ENCODE peak calls at places on chromosomes 6 and 20, in four cellular contexts. L, J, D and N are unnamed samples.

GRCh38 chr6:24931752-24932691 is 3.7 kb downstream of the RIPOR2 start:
- DNase-seq in L (no peak), J (no peak), D (peak), N (no peak)

GRCh38 chr6:158027590-158028285 is 46.1 kb downstream of the SYNJ2 start:
- DNase-seq in L (peak), J (no peak), D (no peak), N (no peak)

GRCh38 chr6:119587537-119587936 is 238.0 kb upstream of the MAN1A1 start:
- DNase-seq in L (no peak), J (peak), D (peak), N (peak)

GRCh38 chr20:42484335-42484734 is 705.4 kb downstream of the PTPRT start:
- DNase-seq in L (no peak), J (no peak), D (peak), N (peak)

GRCh38 chr20:57241592-57241991 is 24.8 kb downstream of the BMP7 start:
- DNase-seq in L (no peak), J (no peak), D (no peak), N (no peak)

GRCh38 chr20:38724603-38725457 is 544 bp downstream of the SLC32A1 start:
- DNase-seq in L (no peak), J (no peak), D (no peak), N (no peak)

GRCh38 chr6:33317418-33317667 is 201 bp downstream of the ZBTB22 start:
- DNase-seq in L (no peak), J (no peak), D (no peak), N (no peak)

GRCh38 chr6:119128252-119128912 is 49.9 kb upstream of the FAM184A start:
- DNase-seq in L (no peak), J (no peak), D (no peak), N (peak)

GRCh38 chr6:145875496-145876244 is 61.1 kb upstream of the FBXO30 start:
- DNase-seq in L (no peak), J (no peak), D (no peak), N (peak)

GRCh38 chr6:107620736-107621135 is 130.8 kb downstream of the SOBP start:
- DNase-seq in L (no peak), J (no peak), D (peak), N (peak)

GRCh38 chr20:61185841-61186601 is 66.0 kb upstream of the CDH4 start:
- DNase-seq in L (peak), J (no peak), D (peak), N (peak)

GRCh38 chr6:36368921-36369880 is 18.3 kb downstream of the ETV7 start:
- DNase-seq in L (no peak), J (no peak), D (peak), N (peak)

GRCh38 chr20:1391640-1392442 is 1.0 kb downstream of the FKBP1A start:
- DNase-seq in L (no peak), J (no peak), D (peak), N (no peak)

GRCh38 chr6:47130086-47130485 is 88.0 kb upstream of the ADGRF1 start:
- DNase-seq in L (no peak), J (no peak), D (no peak), N (no peak)

GRCh38 chr20:40617594-40617993 is 71.4 kb downstream of the MAFB start:
- DNase-seq in L (no peak), J (no peak), D (no peak), N (no peak)

GRCh38 chr6:142879076-142879475 is 65.9 kb downstream of the HIVEP2 start:
- DNase-seq in L (no peak), J (no peak), D (no peak), N (no peak)

GRCh38 chr20:62839261-62839660 is 22.4 kb downstream of the TCFL5 start:
- DNase-seq in L (no peak), J (no peak), D (no peak), N (no peak)

GRCh38 chr6:105209950-105210706 is 30.3 kb upstream of the POPDC3 start:
- DNase-seq in L (peak), J (peak), D (peak), N (peak)

GRCh38 chr6:70601014-70601413 is 34.3 kb downstream of the SDHAF4 start:
- DNase-seq in L (no peak), J (no peak), D (no peak), N (no peak)

GRCh38 chr6:105482227-105482839 is 79.5 kb upstream of the PREP start:
- DNase-seq in L (no peak), J (no peak), D (peak), N (peak)

GRCh38 chr6:21538186-21538798 is 55.3 kb upstream of the SOX4 start:
- DNase-seq in L (no peak), J (no peak), D (peak), N (peak)

GRCh38 chr20:20334489-20334888 is 33.4 kb upstream of the INSM1 start:
- DNase-seq in L (no peak), J (no peak), D (no peak), N (no peak)

GRCh38 chr6:163667372-163668060 is 253.0 kb downstream of the QKI start:
- DNase-seq in L (no peak), J (no peak), D (peak), N (no peak)

GRCh38 chr20:58081842-58082241 is 146.6 kb downstream of the ANKRD60 start:
- DNase-seq in L (no peak), J (no peak), D (peak), N (peak)

GRCh38 chr6:74931567-74931966 is 274.3 kb downstream of the COL12A1 start:
- DNase-seq in L (no peak), J (no peak), D (peak), N (peak)

GRCh38 chr6:13573669-13574110 is 711 bp upstream of the SIRT5 start:
- DNase-seq in L (peak), J (peak), D (peak), N (peak)

DNA sequence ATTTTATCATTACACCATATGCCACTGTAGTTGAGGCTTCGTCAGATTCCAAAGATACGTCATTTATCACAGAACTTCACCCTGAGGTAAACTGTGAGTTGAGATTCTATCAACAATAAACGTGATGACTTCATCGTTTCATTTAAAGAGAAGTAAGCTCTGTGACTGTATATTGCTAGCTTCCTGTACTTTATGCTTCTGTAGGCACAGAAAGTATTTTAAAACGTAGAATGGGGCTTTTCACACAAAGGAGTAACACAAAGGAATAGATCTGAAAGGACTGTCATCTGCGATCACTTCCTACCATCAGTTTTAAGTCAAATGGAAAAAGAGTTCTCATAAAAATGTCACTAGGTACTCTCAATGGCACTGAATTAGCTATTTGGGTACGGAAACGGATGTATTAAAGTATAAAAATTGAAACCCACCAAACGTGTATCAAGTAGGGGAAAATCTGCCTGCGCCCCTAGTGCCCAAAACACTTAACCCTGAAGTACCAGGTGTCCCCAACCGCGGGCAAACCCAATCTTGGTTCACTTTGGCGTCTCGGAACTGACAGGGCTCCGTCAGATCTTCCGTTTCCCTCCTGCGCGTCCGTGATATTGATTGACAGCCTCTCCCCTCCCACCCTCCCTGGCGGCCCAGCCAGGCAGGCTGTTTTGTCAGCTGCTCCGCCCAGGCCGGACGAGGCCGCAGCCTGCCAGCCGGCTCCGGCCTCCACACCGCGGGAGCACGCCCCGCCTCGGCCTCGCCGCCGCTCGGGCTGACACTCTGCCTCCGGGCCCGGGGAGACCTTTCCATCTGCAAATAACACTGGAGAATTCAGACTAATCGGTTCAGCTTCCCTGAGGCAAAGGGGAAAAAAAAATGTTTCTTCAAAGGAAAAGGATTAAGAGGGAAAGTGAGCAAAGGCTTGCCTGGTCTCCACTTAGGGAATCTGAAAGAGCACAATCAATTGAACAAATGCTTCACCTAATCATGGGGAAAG is 234.7 kb upstream of the MCHR2 start:
- DNase-seq in L (peak), J (peak), D (peak), N (peak)
- TF ChIP-seq CTCF in L (no peak), J (no peak), D (peak), N (peak)

DNA sequence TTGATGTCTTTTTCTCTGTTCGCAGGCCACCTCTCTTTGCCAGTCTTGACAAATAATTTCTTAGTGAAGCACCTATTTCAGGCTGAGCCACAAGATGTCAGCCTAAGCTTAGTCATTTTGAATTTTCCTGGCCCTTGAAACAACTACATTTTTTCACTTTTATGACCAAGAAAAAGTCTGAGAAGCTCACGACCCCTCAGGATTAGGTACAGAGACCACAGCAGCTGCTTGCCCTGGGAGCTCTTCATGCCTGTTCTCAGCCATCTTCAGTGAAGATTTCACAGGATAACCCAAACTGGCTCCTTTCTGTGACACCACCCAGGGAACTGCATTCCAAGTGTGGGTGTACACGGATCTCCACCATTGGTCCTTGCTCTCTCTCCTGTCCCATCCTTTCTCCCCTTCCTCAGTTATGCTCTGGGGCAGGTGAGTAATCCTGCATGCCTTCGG is 38.4 kb upstream of the SPTLC3 start:
- DNase-seq in L (peak), J (no peak), D (peak), N (peak)
- TF ChIP-seq CTCF in L (peak), J (peak), D (peak), N (peak)

GRCh38 chr6:26187981-26188635 is 100.9 kb downstream of the HFE start:
- DNase-seq in L (peak), J (peak), D (peak), N (peak)
- TF ChIP-seq CTCF in L (no peak), J (no peak), D (no peak), N (no peak)

DNA sequence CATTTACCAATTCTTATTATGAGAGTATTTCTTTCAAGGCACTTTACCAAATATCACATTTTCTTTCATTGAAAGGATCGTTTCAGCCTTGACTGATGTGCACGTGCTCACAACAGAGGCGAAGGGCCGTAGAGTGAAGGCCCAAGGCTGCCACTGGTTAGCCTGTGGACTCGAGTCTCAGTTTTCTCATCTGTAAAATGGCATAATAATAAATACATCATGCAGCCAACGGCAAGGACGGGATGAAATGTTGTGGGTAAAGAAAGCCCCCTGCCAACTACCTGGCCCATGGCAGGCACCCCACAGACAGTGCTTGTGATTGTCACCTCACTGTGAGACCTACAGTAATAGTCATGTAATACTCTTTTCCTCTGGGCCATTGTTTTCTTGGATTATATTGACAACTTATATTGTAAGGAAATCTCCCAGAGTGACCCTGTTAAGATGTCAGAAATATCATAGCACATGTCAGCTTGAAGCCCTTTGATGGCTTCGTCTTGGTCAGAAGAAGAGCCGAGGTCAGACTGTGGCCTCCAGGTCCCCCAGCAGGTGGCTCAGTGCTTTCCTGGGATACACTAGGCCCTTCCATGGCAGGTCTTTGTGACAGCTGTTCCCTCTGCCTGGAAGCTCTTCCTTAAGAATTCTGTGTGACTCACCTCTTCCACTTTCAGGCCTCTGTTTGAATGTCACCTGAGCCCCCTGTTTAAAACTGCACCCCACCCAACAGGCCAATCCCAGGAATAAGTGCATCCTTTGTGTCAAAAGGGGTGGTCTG is 36.3 kb downstream of the FAM50B start:
- DNase-seq in L (peak), J (peak), D (peak), N (no peak)
- TF ChIP-seq CTCF in L (peak), J (peak), D (peak), N (no peak)

GRCh38 chr6:127956260-127956888 is 55.5 kb upstream of the THEMIS start:
- DNase-seq in L (peak), J (peak), D (peak), N (no peak)
- TF ChIP-seq CTCF in L (no peak), J (peak), D (peak), N (peak)

DNA sequence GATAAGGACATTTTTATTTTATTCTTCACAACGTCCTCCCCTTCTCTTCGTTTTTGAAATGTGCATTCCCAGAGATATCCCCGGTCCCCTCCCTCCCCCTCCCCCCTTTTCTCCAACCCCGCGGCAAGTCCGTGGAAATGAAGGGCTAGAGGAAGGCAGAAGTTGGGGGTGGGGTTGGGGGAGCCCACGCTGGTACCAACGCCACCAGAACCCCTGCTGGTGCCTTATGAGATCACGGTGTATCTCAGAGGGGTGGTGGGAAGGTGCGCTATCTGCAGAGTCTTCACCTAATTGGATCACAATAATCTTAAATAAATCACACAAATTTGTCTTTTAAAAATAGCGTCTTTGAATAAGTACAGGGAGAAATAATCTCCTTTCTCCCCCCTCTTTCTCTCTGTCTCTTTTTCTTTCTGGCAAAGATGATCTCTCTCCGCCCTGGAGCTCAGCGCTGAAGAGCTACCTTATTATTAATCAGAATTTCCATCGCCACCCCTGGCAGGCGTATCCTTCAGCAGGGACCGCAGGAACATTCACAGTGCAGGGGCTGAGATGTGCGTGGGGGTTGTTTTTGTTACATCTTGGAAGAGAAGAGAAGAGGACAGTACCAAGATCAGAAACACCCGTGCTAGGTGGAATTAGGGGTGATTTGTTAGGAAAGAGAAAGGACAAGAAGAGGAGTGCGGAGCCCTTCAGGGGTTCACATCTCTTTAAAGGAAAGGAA is 924 bp downstream of the CLVS2 start:
- DNase-seq in L (no peak), J (no peak), D (no peak), N (no peak)
- TF ChIP-seq CTCF in L (no peak), J (no peak), D (no peak), N (no peak)

GRCh38 chr6:16496982-16497823 is 258.8 kb downstream of the GMPR start:
- DNase-seq in L (no peak), J (no peak), D (no peak), N (peak)

GRCh38 chr6:16498237-16498636 is 259.9 kb downstream of the GMPR start:
- DNase-seq in L (no peak), J (no peak), D (no peak), N (no peak)

GRCh38 chr6:16494781-16495180 is 256.4 kb downstream of the GMPR start:
- DNase-seq in L (no peak), J (no peak), D (no peak), N (no peak)

GRCh38 chr6:16493802-16494201 is 255.4 kb downstream of the GMPR start:
- DNase-seq in L (no peak), J (no peak), D (no peak), N (no peak)

DNA sequence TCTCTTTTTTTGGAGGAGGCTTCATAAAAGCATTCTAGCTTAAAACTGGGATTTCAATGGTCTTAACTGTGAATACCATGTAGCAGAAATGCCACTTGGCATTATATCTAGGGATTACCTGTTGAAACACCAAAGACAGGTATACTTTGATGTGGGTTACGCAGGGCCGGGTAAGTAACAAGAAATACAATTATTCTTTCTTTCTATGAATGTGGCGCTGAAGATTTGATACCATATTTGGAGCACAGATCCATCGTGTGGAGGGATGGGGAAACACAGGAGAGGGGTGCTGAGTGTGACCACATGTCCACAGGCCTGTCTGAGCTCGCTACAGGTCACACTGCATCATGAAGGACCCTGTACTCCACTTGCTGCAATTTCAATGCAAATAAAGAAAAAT is 257.8 kb downstream of the GMPR start:
- DNase-seq in L (no peak), J (no peak), D (no peak), N (no peak)
- TF ChIP-seq CTCF in L (no peak), J (peak), D (no peak), N (no peak)

GRCh38 chr6:31476515-31477139 is 21.3 kb upstream of the MICB start:
- DNase-seq in L (no peak), J (no peak), D (no peak), N (no peak)
- TF ChIP-seq CTCF in L (no peak), J (no peak), D (no peak), N (no peak)